ENCODE peak calls at places on chromosomes 2 and 18, in nine cellular contexts. G is GM23338, U is thyroid gland, X is prostate gland, N is AG09319, I is right atrium auricular region, W is transverse colon, L is Peyer's patch, H is psoas muscle. O is an unnamed sample.
A peak's percentile ranks its signal among the peaks of the same experiment; 100 is the strongest.

GRCh38 chr2:210997373-210997772 is 441.0 kb downstream of the CPS1 start:
- DNase-seq in G (no peak), U (no peak), X (no peak), N (no peak), I (no peak), W (no peak), L (no peak), H (no peak), O (no peak)

GRCh38 chr18:48472610-48473009 is 63.4 kb upstream of the ZBTB7C start:
- DNase-seq in G (no peak), U (no peak), X (no peak), N (no peak), I (no peak), W (no peak), L (no peak), H (no peak), O (no peak)

GRCh38 chr2:27771202-27771547 is 344 bp upstream of the MRPL33 start:
- DNase-seq in G (no peak), U (no peak), X (no peak), N (no peak), I (no peak), W (no peak), L (no peak), H (no peak), O (no peak)

GRCh38 chr2:23454501-23455120 is 69.6 kb downstream of the KLHL29 start:
- DNase-seq in G (no peak), U (no peak), X (no peak), N (no peak), I (peak; percentile 43), W (no peak), L (no peak), H (no peak), O (no peak)

GRCh38 chr18:41767960-41768359 is 187.1 kb upstream of the PIK3C3 start:
- DNase-seq in G (peak; percentile 29), U (no peak), X (no peak), N (no peak), I (no peak), W (no peak), L (no peak), H (no peak), O (no peak)

GRCh38 chr2:218230882-218231281 is 13.9 kb downstream of the ARPC2 start:
- DNase-seq in G (peak; percentile 37), U (no peak), X (no peak), N (no peak), I (no peak), W (peak; percentile 59), L (peak; percentile 79), H (no peak), O (peak; percentile 76)

GRCh38 chr2:10304458-10305253 is 2.0 kb downstream of the HPCAL1 start:
- DNase-seq in G (peak; percentile 43), U (no peak), X (no peak), N (no peak), I (no peak), W (no peak), L (no peak), H (no peak), O (no peak)

GRCh38 chr2:195501746-195502145 is 155.3 kb upstream of the SLC39A10 start:
- DNase-seq in G (no peak), U (no peak), X (no peak), N (no peak), I (no peak), W (no peak), L (no peak), H (no peak), O (no peak)

GRCh38 chr2:46814160-46814559 is 101.4 kb downstream of the MCFD2 start:
- DNase-seq in G (no peak), U (peak; percentile 52), X (peak; percentile 19), N (no peak), I (peak; percentile 89), W (peak; percentile 31), L (peak; percentile 54), H (peak; percentile 74), O (no peak)

GRCh38 chr2:228655341-228655740 is 473.9 kb upstream of the SPHKAP start:
- DNase-seq in G (no peak), U (no peak), X (no peak), N (no peak), I (no peak), W (no peak), L (no peak), H (no peak), O (no peak)

GRCh38 chr2:74867841-74868658 is 34.1 kb downstream of the HK2 start:
- DNase-seq in G (no peak), U (no peak), X (peak; percentile 24), N (peak; percentile 18), I (no peak), W (no peak), L (no peak), H (peak; percentile 75), O (no peak)

GRCh38 chr2:37000273-37000780 is 34.0 kb upstream of the STRN start:
- DNase-seq in G (no peak), U (no peak), X (no peak), N (no peak), I (no peak), W (no peak), L (no peak), H (no peak), O (no peak)

GRCh38 chr2:114442545-114442944 is at the start of gene DPP10:
- DNase-seq in G (peak; percentile 66), U (peak; percentile 13), X (no peak), N (no peak), I (no peak), W (peak; percentile 19), L (peak; percentile 60), H (no peak), O (peak; percentile 50)

GRCh38 chr2:2901384-2902345 is 476.0 kb downstream of the EIPR1 start:
- DNase-seq in G (no peak), U (no peak), X (no peak), N (no peak), I (no peak), W (no peak), L (no peak), H (no peak), O (no peak)

GRCh38 chr2:127392133-127392827 is 4.5 kb upstream of the MAP3K2 start:
- DNase-seq in G (no peak), U (no peak), X (no peak), N (no peak), I (no peak), W (no peak), L (no peak), H (no peak), O (no peak)

GRCh38 chr18:53819671-53820070 is 404.8 kb downstream of the MBD2 start:
- DNase-seq in G (no peak), U (no peak), X (no peak), N (no peak), I (no peak), W (no peak), L (no peak), H (no peak), O (no peak)

GRCh38 chr18:7980136-7980535 is 413.0 kb downstream of the PTPRM start:
- DNase-seq in G (peak; percentile 80), U (no peak), X (no peak), N (no peak), I (no peak), W (no peak), L (no peak), H (no peak), O (peak; percentile 6)
- TF ChIP-seq CTCF in G (peak; percentile 72), U (no peak), X (no peak), N (no peak), I (no peak), W (no peak), L (peak; percentile 14), H (no peak), O (peak; percentile 15)

DNA sequence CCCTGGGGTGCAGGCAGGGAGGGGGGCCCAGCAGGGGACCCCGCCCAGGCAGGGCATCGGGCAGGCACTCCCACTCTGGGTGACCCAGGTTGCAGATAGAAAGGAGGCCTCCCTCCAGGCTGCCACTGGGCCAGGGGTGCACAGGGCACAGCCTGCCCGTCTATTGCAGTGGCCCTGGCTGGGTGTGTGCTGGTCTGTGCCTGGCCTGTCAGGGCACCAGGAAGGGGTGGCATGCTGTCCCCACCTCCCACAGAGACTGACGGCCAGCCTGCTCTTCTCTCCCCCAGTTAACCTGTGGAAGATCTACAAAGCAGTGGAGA is 12.9 kb downstream of the ARID5A start:
- DNase-seq in G (no peak), U (no peak), X (no peak), N (no peak), I (no peak), W (no peak), L (peak; percentile 36), H (no peak), O (no peak)
- TF ChIP-seq CTCF in G (no peak), U (no peak), X (no peak), N (no peak), I (no peak), W (no peak), L (no peak), H (no peak), O (no peak)

GRCh38 chr2:101442042-101442666 is 32.8 kb downstream of the RFX8 start:
- DNase-seq in G (no peak), U (no peak), X (no peak), N (no peak), I (no peak), W (no peak), L (no peak), H (no peak), O (no peak)

GRCh38 chr2:101446869-101447268 is 28.0 kb downstream of the RFX8 start:
- DNase-seq in G (no peak), U (no peak), X (no peak), N (no peak), I (no peak), W (no peak), L (no peak), H (no peak), O (no peak)

GRCh38 chr2:101439716-101440115 is 35.2 kb downstream of the RFX8 start:
- DNase-seq in G (no peak), U (no peak), X (no peak), N (no peak), I (no peak), W (no peak), L (no peak), H (no peak), O (no peak)

GRCh38 chr2:101440127-101440738 is 34.7 kb downstream of the RFX8 start:
- DNase-seq in G (no peak), U (peak; percentile 70), X (no peak), N (no peak), I (no peak), W (no peak), L (no peak), H (no peak), O (no peak)

GRCh38 chr2:101442667-101443061 is 32.2 kb downstream of the RFX8 start:
- DNase-seq in G (peak; percentile 69), U (no peak), X (no peak), N (no peak), I (no peak), W (no peak), L (no peak), H (no peak), O (no peak)
- TF ChIP-seq CTCF in G (peak; percentile 67), U (no peak), X (no peak), N (no peak), I (no peak), W (no peak), L (no peak), H (no peak), O (no peak)

DNA sequence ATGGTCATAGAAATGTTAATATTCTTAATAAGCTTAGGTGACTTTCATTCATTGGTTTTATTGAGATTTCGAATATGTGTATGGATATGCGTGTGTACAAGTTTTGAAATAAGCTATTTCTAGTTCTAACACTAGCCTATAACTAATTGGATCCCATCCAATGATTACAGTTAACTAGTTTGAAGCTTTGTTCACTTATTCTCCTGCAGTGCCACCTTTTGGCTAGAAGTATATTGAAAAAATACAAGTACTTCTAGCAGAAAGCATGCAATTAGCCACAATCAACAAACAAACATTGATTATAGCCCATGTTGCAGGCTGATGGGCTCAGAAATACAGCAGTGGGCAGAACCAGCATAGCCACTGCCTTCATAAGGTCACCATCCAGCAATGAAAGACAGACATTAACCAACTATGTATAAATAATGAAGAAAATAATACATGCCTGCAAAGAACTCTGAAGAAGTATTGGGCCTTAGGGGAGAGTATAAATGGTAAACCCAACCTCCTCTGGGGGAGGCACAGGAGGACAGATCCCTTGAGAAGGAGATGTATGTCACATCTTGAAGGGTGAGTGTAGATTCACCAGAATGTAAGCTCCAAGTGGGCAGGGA is 5.1 kb upstream of the PIEZO2 start:
- DNase-seq in G (peak; percentile 73), U (no peak), X (no peak), N (peak; percentile 25), I (no peak), W (no peak), L (no peak), H (no peak), O (peak; percentile 20)
- TF ChIP-seq CTCF in G (peak; percentile 66), U (peak; percentile 60), X (no peak), N (peak; percentile 46), I (no peak), W (peak; percentile 26), L (peak; percentile 60), H (peak; percentile 54), O (no peak)